ENCODE peak calls at places on chromosomes 13 and 19, in four cellular contexts. C is heart right ventricle, E is pancreas, J is psoas muscle. G is an unnamed sample. For H3K4me1, the result is how much of the 10 kb centered on the place peaks cover.

GRCh38 chr19:33300016-33300981 is 2.0 kb downstream of the CEBPA start:
- DNase-seq in C (no peak), E (no peak), J (peak), G (no peak)

GRCh38 chr13:114034481-114034891 is 60.6 kb upstream of the C13orf46 start:
- DNase-seq in J (no peak), E (no peak), C (no peak), G (no peak)

GRCh38 chr19:14114439-14114838 is 3.1 kb downstream of the PRKACA start:
- DNase-seq in C (no peak), E (peak), J (no peak), G (no peak)

GRCh38 chr13:55893541-55893940 is 1247.2 kb upstream of the PRR20A start:
- DNase-seq in C (no peak), J (no peak), E (no peak), G (no peak)

GRCh38 chr13:73496711-73497110 is 437.9 kb downstream of the KLF5 start:
- DNase-seq in J (no peak), E (no peak), C (no peak), G (no peak)

GRCh38 chr19:46487802-46488445 is 7.7 kb downstream of the PNMA8B start:
- DNase-seq in C (peak), E (peak), J (peak), G (peak)

GRCh38 chr13:34172048-34172447 is 354.1 kb downstream of the RFC3 start:
- DNase-seq in C (no peak), E (no peak), J (no peak), G (no peak)

GRCh38 chr19:19655641-19656343 is 7.7 kb downstream of the ATP13A1 start:
- DNase-seq in J (peak), E (peak), C (no peak), G (no peak)

GRCh38 chr19:33176670-33177416 is 17.3 kb upstream of the LRP3 start:
- DNase-seq in J (peak), E (peak), C (peak), G (peak)

GRCh38 chr13:110520431-110521295 is 40.9 kb downstream of the RAB20 start:
- DNase-seq in E (peak), C (peak), J (peak), G (peak)

GRCh38 chr19:16541526-16542044 is 652 bp downstream of the CHERP start:
- DNase-seq in C (no peak), J (peak), E (no peak), G (no peak)

GRCh38 chr19:901216-902092 is 8.2 kb downstream of the RNU6-9 start:
- DNase-seq in C (no peak), J (peak), E (peak), G (no peak)

GRCh38 chr13:75693227-75693626 is 57.1 kb downstream of the LMO7 start:
- DNase-seq in J (no peak), C (no peak), E (no peak), G (no peak)

GRCh38 chr13:91375119-91375729 is 23.2 kb upstream of the GPC5 start:
- DNase-seq in E (no peak), C (no peak), J (no peak), G (no peak)

GRCh38 chr13:56755181-56755580 is 385.5 kb upstream of the PRR20A start:
- DNase-seq in J (no peak), C (no peak), E (no peak), G (no peak)

GRCh38 chr13:44903596-44903995 is 85.7 kb downstream of the NUFIP1 start:
- DNase-seq in J (peak), E (no peak), C (peak), G (peak)

GRCh38 chr13:100534147-100534818 is 54.3 kb downstream of the GGACT start:
- DNase-seq in J (no peak), C (no peak), E (no peak), G (no peak)

GRCh38 chr13:68261105-68261504 is 1031.0 kb upstream of the PCDH9 start:
- DNase-seq in J (no peak), C (no peak), E (no peak), G (no peak)

GRCh38 chr19:40671404-40671803 is 19.0 kb downstream of the NUMBL start:
- DNase-seq in C (peak), E (no peak), J (peak), G (no peak)

GRCh38 chr19:4694211-4694987 is 24.3 kb upstream of the MYDGF start:
- DNase-seq in E (no peak), J (peak), C (no peak), G (no peak)

GRCh38 chr19:29845576-29846176 is 33.9 kb downstream of the CCNE1 start:
- DNase-seq in C (peak), J (peak), E (no peak), G (peak)

GRCh38 chr13:91347996-91348905 is 764 bp downstream of the MIR17HG start:
- DNase-seq in C (peak), J (peak), E (peak), G (peak)

GRCh38 chr13:99500839-99501134 is 485 bp upstream of the TM9SF2 start:
- DNase-seq in E (no peak), C (no peak), J (no peak), G (no peak)

GRCh38 chr19:44212865-44213346 is 574 bp downstream of the ZNF227 start:
- DNase-seq in J (no peak), C (peak), E (no peak), G (peak)

GRCh38 chr13:94550030-94550738 is 45.8 kb downstream of the TGDS start:
- DNase-seq in E (no peak), J (no peak), C (no peak), G (no peak)

GRCh38 chr19:35816846-35817245 is 4.2 kb upstream of the PRODH2 start:
- DNase-seq in C (no peak), E (no peak), J (no peak), G (no peak)

GRCh38 chr13:49812806-49813205 is 20.3 kb upstream of the KPNA3 start:
- DNase-seq in J (no peak), C (no peak), E (no peak), G (no peak)

GRCh38 chr19:43532571-43532961 is 422 bp upstream of the ZNF575 start:
- DNase-seq in E (peak), C (no peak), J (peak), G (peak)

GRCh38 chr19:17751103-17751911 is at the start of gene FCHO1:
- DNase-seq in C (peak), E (no peak), J (peak), G (peak)

GRCh38 chr19:18399008-18399407 is 1.6 kb upstream of the LRRC25 start:
- DNase-seq in J (no peak), C (no peak), E (no peak), G (peak)

GRCh38 chr19:18204394-18205179 is 745 bp upstream of the RAB3A start:
- DNase-seq in C (peak), J (peak), E (no peak), G (peak)

GRCh38 chr13:38566526-38566925 is 120.4 kb upstream of the FREM2 start:
- DNase-seq in C (no peak), J (no peak), E (no peak), G (no peak)

GRCh38 chr19:18386543-18387251 is 739 bp downstream of the GDF15 start:
- DNase-seq in J (no peak), E (no peak), C (no peak), G (peak)

GRCh38 chr13:84917252-84917878 is 881.9 kb downstream of the SLITRK6 start:
- DNase-seq in C (no peak), J (no peak), E (no peak), G (no peak)

GRCh38 chr13:111505175-111505777 is 184.8 kb downstream of the TEX29 start:
- DNase-seq in J (no peak), E (no peak), C (no peak), G (no peak)

GRCh38 chr19:3494559-3494958 is 5.9 kb downstream of the DOHH start:
- DNase-seq in C (no peak), J (no peak), E (no peak), G (no peak)

GRCh38 chr13:48235100-48235813 is 2.3 kb downstream of the ITM2B start:
- DNase-seq in J (no peak), C (peak), E (no peak), G (no peak)

GRCh38 chr13:108960006-108960405 is 330.6 kb downstream of the MYO16 start:
- DNase-seq in J (no peak), E (no peak), C (no peak), G (no peak)

GRCh38 chr19:2097330-2098327 is 914 bp downstream of the IZUMO4 start:
- DNase-seq in C (no peak), J (no peak), E (peak), G (no peak)

GRCh38 chr19:2099054-2099501 is 2.4 kb downstream of the IZUMO4 start:
- DNase-seq in C (no peak), J (no peak), E (peak), G (no peak)

GRCh38 chr19:2096543-2097329 is at the start of gene IZUMO4:
- DNase-seq in E (peak), C (peak), J (peak), G (peak)

GRCh38 chr19:2099937-2100718 is 3.4 kb downstream of the IZUMO4 start:
- DNase-seq in C (no peak), E (peak), J (no peak), G (no peak)

DNA sequence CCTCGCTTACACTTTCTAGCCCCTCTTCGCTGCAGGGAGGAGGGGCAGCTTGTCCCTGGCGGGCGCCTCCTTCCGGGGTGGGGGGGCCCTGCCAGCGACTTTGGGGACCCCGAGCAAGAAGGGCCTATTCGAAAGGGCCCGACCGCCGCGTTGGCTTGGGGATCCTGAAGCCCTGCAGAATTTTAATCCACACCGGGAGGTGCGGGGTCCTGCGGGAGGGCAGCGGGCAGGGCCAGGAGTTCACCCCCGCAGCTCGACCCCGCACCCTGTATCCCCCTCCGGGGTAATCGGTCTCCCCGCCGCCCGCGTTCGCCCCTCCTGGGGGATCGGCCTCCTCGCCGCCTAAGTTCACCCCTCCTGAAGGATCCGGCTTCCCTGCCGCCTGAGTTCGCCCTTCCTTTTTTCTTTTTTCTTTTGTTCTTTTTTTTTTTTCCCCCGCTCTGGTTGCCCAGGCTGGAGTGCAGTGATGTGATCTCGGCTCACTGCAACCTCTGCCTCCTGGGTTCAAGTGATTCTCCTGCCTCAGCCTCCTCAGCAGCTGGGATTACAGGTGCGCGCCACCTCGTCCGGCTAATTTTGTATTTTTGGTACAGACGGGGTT is 688 bp downstream of the MOB3A start:
- DNase-seq in E (peak), J (peak), C (no peak), G (no peak)
- H3K4me1 ChIP-seq in E (under half), J (under half), C (under half), G (under half)

GRCh38 chr13:39600766-39601165 is 2.2 kb downstream of the LHFPL6 start:
- DNase-seq in J (no peak), E (no peak), C (peak), G (no peak)
- TF ChIP-seq CTCF in J (no peak), E (no peak), C (peak), G (no peak)

DNA sequence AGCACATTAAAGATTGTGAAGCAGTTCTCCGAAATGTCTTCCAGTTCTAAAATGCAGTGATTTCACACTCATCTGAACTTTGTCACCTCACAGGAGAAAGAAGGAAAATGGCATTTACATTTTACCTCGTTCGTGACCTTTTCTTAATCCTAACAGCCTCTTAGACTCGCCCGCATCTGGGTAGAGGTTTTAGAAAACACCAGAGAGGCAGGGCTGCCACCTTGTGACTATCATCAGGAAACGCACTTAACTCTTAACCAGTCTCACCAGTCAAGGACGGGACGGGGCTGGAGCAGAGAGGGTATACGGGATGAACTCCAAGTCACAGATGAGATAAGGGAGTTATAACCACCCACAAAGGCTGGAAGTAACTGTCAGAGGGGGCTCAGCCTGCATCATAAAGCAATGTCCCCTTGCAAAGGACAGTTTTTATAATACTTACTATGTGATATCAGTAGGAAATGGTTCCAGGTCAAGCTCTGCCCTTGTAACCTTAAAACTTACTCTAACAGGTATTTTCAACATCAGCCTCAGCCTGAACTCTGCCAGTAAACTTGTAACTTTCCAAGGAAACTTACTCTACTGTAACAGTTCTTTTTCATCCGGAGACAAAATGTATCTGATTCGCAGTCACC is 8.6 kb upstream of the CEACAM6 start:
- DNase-seq in E (no peak), J (no peak), C (peak), G (peak)
- H3K4me1 ChIP-seq in E (under half), J (under half), C (under half), G (under half)

GRCh38 chr13:86185636-86186035 is 386.4 kb upstream of the SLITRK6 start:
- DNase-seq in E (no peak), C (no peak), J (no peak), G (no peak)

GRCh38 chr13:86193281-86193680 is 394.1 kb upstream of the SLITRK6 start:
- DNase-seq in E (no peak), C (no peak), J (no peak), G (no peak)

GRCh38 chr13:86185107-86185506 is 385.9 kb upstream of the SLITRK6 start:
- DNase-seq in J (no peak), C (no peak), E (no peak), G (no peak)

DNA sequence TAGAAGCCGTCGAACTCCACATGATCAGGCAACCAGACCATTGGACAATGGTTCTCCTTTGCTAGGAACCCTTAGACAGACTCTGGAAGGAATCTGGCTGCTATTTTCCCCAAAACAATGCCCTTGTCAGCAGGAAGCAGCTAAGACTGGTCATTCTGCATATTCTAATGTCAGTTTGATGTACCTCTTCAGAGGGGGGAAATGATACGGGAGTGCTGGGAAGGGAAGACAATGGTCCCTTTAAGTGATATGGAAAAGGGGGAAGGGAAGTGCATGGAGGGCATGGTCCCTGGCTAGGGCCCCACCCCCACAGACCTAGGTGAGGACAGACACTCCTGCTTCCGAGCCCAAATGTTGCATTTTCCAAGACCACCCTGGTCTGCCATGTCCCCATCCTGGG is 389.0 kb upstream of the SLITRK6 start:
- DNase-seq in C (no peak), E (no peak), J (no peak), G (no peak)
- TF ChIP-seq CTCF in C (no peak), E (no peak), J (no peak), G (no peak)

GRCh38 chr19:55486043-55486970 is 1.3 kb downstream of the NAT14 start:
- DNase-seq in C (no peak), J (peak), E (peak), G (no peak)
- H3K4me1 ChIP-seq in C (under half), J (under half), E (under half), G (under half)

G was measured in colonic mucosa.